ENCODE peak calls at places on chromosomes 13 and 19, in five cellular contexts. X, G, D, M and K are unnamed samples. For H3K27me3, the result is how much of the 10 kb centered on the place peaks cover.

GRCh38 chr19:18742324-18742723 is 48.8 kb downstream of the COMP start:
- DNase-seq in M (no peak), G (no peak), D (no peak), X (no peak), K (no peak)

GRCh38 chr19:13120817-13121216 is 2.8 kb downstream of the NACC1 start:
- DNase-seq in D (no peak), M (peak), X (no peak), G (no peak), K (no peak)

GRCh38 chr13:95678967-95679366 is 2.0 kb downstream of the DNAJC3 start:
- DNase-seq in M (no peak), X (no peak), G (no peak), D (no peak), K (no peak)

GRCh38 chr19:944663-945241 is 18.9 kb downstream of the ARID3A start:
- DNase-seq in M (no peak), X (no peak), G (no peak), D (no peak), K (no peak)

GRCh38 chr19:52070496-52070895 is 21.9 kb upstream of the ZNF432 start:
- DNase-seq in G (no peak), D (no peak), M (peak), X (no peak), K (no peak)

GRCh38 chr13:103640617-103641016 is 574.4 kb upstream of the SLC10A2 start:
- DNase-seq in M (no peak), D (no peak), G (no peak), X (no peak), K (no peak)

GRCh38 chr13:20136781-20137703 is 23.8 kb downstream of the GJA3 start:
- DNase-seq in M (peak), G (no peak), D (no peak), X (no peak), K (no peak)

GRCh38 chr13:98571955-98572662 is 4.8 kb downstream of the STK24 start:
- DNase-seq in G (no peak), M (no peak), D (no peak), X (no peak), K (no peak)

GRCh38 chr19:6272411-6272791 is 7.4 kb downstream of the MLLT1 start:
- DNase-seq in D (no peak), X (no peak), M (no peak), G (no peak), K (no peak)

GRCh38 chr13:54394908-54395307 is 1366.3 kb downstream of the OLFM4 start:
- DNase-seq in M (no peak), G (no peak), D (no peak), X (no peak), K (no peak)

GRCh38 chr13:101516262-101516661 is 63.8 kb downstream of the ITGBL1 start:
- DNase-seq in M (no peak), D (no peak), G (no peak), X (no peak), K (no peak)

GRCh38 chr19:48837586-48838191 is 1.4 kb upstream of the HSD17B14 start:
- DNase-seq in M (no peak), G (no peak), X (no peak), D (no peak), K (no peak)

GRCh38 chr19:10543420-10544241 is at the start of gene ATG4D:
- DNase-seq in D (peak), M (peak), X (no peak), G (peak), K (no peak)

GRCh38 chr13:43432948-43433347 is 353.8 kb downstream of the ENOX1 start:
- DNase-seq in G (no peak), X (no peak), D (no peak), M (no peak), K (no peak)
- TF ChIP-seq CTCF in G (no peak), X (no peak), D (no peak), M (no peak), K (no peak)

GRCh38 chr13:28448959-28449358 is 46.0 kb downstream of the FLT1 start:
- DNase-seq in X (no peak), M (no peak), G (no peak), D (no peak), K (no peak)

GRCh38 chr13:28447989-28448388 is 46.9 kb downstream of the FLT1 start:
- DNase-seq in G (no peak), M (no peak), D (no peak), X (no peak), K (no peak)

GRCh38 chr13:28449826-28450773 is 44.8 kb downstream of the FLT1 start:
- DNase-seq in X (no peak), G (no peak), M (no peak), D (no peak), K (no peak)

GRCh38 chr13:28452755-28453154 is 42.2 kb downstream of the FLT1 start:
- DNase-seq in M (no peak), D (no peak), G (no peak), X (no peak), K (no peak)

DNA sequence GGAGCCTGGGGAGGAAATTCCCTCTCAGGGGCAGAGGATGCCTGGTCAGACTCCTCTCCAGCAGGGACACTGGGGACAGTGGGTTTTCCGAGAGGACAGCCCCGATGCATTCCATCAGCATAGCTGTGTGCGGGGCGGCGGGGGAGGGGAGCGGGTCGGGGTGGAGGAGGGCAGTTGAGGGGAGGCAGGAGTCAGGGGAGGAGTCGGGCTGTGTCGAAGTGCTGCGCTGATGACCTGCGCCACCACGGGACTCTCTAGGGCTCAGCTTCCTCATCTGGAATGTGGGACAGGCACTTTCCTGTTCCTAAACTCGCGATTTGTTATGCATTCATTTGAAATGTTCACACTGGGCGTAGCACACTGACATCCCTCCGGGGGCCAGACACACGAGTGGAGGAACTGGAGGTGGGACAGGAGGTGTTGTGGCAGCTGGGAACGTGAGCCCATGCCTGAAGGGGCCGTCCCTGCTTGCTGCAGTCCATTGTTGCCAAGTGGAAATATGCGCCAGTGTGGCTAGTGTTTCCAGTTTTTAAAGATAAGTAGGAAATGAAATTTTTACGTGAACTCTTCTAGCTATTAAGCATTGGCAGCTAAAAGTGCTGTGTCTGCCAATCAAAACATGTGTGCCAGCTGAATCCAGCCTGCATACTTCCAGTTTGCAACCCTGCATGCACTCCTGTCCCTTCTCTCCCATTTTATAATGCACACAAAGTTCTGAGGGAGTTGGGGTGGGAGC is 43.3 kb downstream of the FLT1 start:
- DNase-seq in G (no peak), X (no peak), D (no peak), M (peak), K (no peak)
- H3K4me3 ChIP-seq in G (no peak), X (no peak), D (no peak), M (no peak), K (no peak)

GRCh38 chr19:4194353-4194752 is 11.9 kb downstream of the ANKRD24 start:
- DNase-seq in D (no peak), X (no peak), M (no peak), G (no peak), K (no peak)
- H3K27me3 ChIP-seq in D (under half), X (under half), M (under half), G (under half), K (under half)

GRCh38 chr13:91248249-91248648 is 99.2 kb upstream of the MIR17HG start:
- DNase-seq in D (no peak), G (no peak), M (no peak), X (no peak), K (no peak)

GRCh38 chr13:91245283-91245682 is 102.2 kb upstream of the MIR17HG start:
- DNase-seq in X (no peak), G (no peak), D (no peak), M (no peak), K (no peak)

GRCh38 chr13:91249370-91249769 is 98.1 kb upstream of the MIR17HG start:
- DNase-seq in X (no peak), G (no peak), D (no peak), M (no peak), K (no peak)

GRCh38 chr13:91242652-91243051 is 104.8 kb upstream of the MIR17HG start:
- DNase-seq in M (peak), G (no peak), X (no peak), D (no peak), K (no peak)

DNA sequence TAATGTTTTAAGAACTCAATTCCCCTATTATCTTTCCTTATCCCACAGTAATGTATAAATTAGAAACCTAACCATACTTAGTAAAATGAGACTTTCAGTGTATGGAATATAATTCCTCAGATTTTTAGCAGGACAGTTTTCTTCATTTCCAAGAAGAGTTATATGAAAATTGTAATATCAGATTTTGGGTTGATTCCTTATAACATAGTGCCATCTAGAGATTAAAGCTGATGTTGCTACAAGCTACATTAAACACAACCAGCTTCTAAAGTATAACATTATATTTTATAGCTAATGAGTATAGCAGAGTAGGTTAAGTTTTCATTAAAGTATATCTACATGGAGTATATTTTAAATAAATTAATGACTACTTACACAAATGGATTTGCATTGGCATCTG is 99.7 kb upstream of the MIR17HG start:
- DNase-seq in D (no peak), X (no peak), G (no peak), M (peak), K (no peak)
- TF ChIP-seq CTCF in D (peak), X (peak), G (no peak), M (peak), K (peak)